ENCODE peak calls at places on chromosomes 1 and 21, in seven cellular contexts. J, V, S, Q, G, H and D are unnamed samples.

GRCh38 chr21:31011412-31011811 is 26.9 kb downstream of the KRTAP19-8 start:
- DNase-seq in S (no peak), G (no peak), V (no peak), H (no peak), J (no peak), Q (no peak), D (no peak)

GRCh38 chr1:85109475-85109874 is 61.2 kb upstream of the MCOLN3 start:
- DNase-seq in S (peak; percentile 36), Q (peak; percentile 47), G (peak; percentile 15), V (peak; percentile 75), J (peak; percentile 20), H (peak; percentile 65), D (no peak)

GRCh38 chr1:112904831-112905227 is 51.2 kb downstream of the SLC16A1 start:
- DNase-seq in H (no peak), Q (no peak), V (no peak), S (no peak), J (no peak), G (no peak), D (no peak)

GRCh38 chr1:156742017-156742416 is 1.1 kb upstream of the MRPL24 start:
- DNase-seq in G (no peak), H (peak; percentile 39), V (no peak), Q (no peak), S (no peak), J (no peak), D (no peak)

GRCh38 chr1:214532070-214532469 is 19.3 kb downstream of the PTPN14 start:
- DNase-seq in Q (no peak), G (no peak), J (no peak), V (no peak), H (no peak), S (no peak), D (no peak)

GRCh38 chr1:206037521-206037920 is 13.8 kb upstream of the CTSE start:
- DNase-seq in J (no peak), S (no peak), G (no peak), Q (no peak), V (no peak), H (no peak), D (no peak)

GRCh38 chr1:17319561-17320350 is 11.8 kb downstream of the PADI4 start:
- DNase-seq in V (no peak), G (no peak), S (no peak), Q (no peak), H (no peak), J (no peak), D (no peak)

GRCh38 chr21:38424333-38424732 is 73.9 kb downstream of the ERG start:
- DNase-seq in H (no peak), V (no peak), S (no peak), G (no peak), Q (no peak), J (no peak), D (no peak)